ENCODE peak calls at places on chromosomes 7 and 10, in eight cellular contexts. I, E, L, G, K, O, Q and T are unnamed samples.

GRCh38 chr7:155738652-155739537 is 73.4 kb downstream of the SHH start:
- DNase-seq in K (peak), Q (peak), L (peak), E (no peak), O (no peak), G (peak), I (peak), T (no peak)

GRCh38 chr7:6306471-6306870 is 34.0 kb upstream of the CYTH3 start:
- DNase-seq in Q (no peak), E (no peak), O (no peak), K (peak), I (no peak), L (no peak), G (no peak), T (no peak)

GRCh38 chr7:155764432-155764798 is 47.8 kb downstream of the SHH start:
- DNase-seq in E (no peak), K (no peak), G (no peak), I (no peak), Q (no peak), L (no peak), O (no peak), T (no peak)

GRCh38 chr10:124611738-124612137 is 132.4 kb downstream of the FAM53B start:
- DNase-seq in O (no peak), L (no peak), I (peak), Q (no peak), K (no peak), E (no peak), G (no peak), T (no peak)

GRCh38 chr7:112143567-112143966 is 62.6 kb downstream of the DOCK4 start:
- DNase-seq in Q (no peak), E (no peak), I (no peak), K (no peak), L (no peak), G (no peak), O (no peak), T (no peak)

GRCh38 chr10:1575481-1576244 is 161.7 kb downstream of the ADARB2 start:
- DNase-seq in O (no peak), L (peak), G (no peak), Q (no peak), I (no peak), K (no peak), E (no peak), T (no peak)

GRCh38 chr10:69232252-69232651 is 12.1 kb downstream of the HKDC1 start:
- DNase-seq in O (no peak), Q (peak), G (no peak), I (no peak), E (no peak), K (no peak), L (no peak), T (no peak)

GRCh38 chr7:45937301-45937700 is 16.2 kb upstream of the IGFBP3 start:
- DNase-seq in I (no peak), K (no peak), O (no peak), E (no peak), G (no peak), L (no peak), Q (no peak), T (no peak)

GRCh38 chr10:44008270-44008916 is 359.7 kb upstream of the ZNF32 start:
- DNase-seq in O (no peak), G (no peak), E (peak), Q (no peak), K (no peak), I (no peak), L (no peak), T (no peak)

GRCh38 chr7:101598422-101598957 is 30.6 kb downstream of the MYL10 start:
- DNase-seq in O (no peak), E (peak), G (no peak), L (no peak), K (peak), I (no peak), Q (no peak), T (no peak)

GRCh38 chr10:128063736-128064614 is 62.2 kb downstream of the MKI67 start:
- DNase-seq in I (no peak), Q (peak), L (peak), G (no peak), O (peak), E (no peak), K (no peak), T (no peak)

GRCh38 chr7:90777075-90777864 is 181.1 kb downstream of the CDK14 start:
- DNase-seq in Q (no peak), L (no peak), K (no peak), G (no peak), O (no peak), E (no peak), I (no peak), T (no peak)

GRCh38 chr7:157938211-157938610 is 601.4 kb downstream of the DNAJB6 start:
- DNase-seq in K (no peak), G (no peak), Q (no peak), L (no peak), I (no peak), E (peak), O (no peak), T (no peak)
- TF ChIP-seq POLR2AphosphoS5 in K (no peak), G (no peak), Q (no peak), L (no peak), I (no peak), E (no peak), O (no peak), T (no peak)

DNA sequence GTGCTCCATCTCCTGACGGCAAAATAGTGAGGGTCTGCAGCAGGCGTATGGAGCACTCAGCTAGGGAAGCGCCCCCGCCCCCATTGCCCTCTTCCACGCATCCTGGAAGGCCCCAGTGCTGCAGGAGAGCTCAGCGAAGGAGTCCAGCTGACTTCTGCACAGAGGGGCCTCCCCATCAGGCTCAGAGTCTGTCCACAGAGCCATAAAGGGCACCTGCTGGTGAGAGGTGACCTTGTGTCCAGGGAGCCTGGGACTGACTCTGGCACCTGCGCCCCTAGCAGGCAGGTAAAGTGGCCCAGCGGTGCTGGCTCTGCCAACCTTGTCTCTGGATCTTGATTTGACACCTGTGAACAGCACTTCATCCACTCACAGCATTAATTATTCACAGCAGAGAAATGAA is 59.7 kb downstream of the VOPP1 start:
- DNase-seq in I (no peak), O (no peak), G (no peak), Q (no peak), E (no peak), K (no peak), L (no peak), T (no peak)
- TF ChIP-seq POLR2AphosphoS5 in I (no peak), O (no peak), G (no peak), Q (no peak), E (no peak), K (no peak), L (no peak), T (no peak)

GRCh38 chr10:89643812-89644690 is 991 bp downstream of the PANK1 start:
- DNase-seq in E (no peak), I (peak), G (no peak), O (peak), K (peak), Q (peak), L (peak), T (peak)

GRCh38 chr10:89645742-89646172 is 715 bp upstream of the PANK1 start:
- DNase-seq in G (no peak), I (no peak), E (no peak), K (peak), L (no peak), O (no peak), Q (peak), T (no peak)

GRCh38 chr10:89643431-89643811 is 1.6 kb downstream of the PANK1 start:
- DNase-seq in I (no peak), Q (no peak), G (no peak), E (no peak), K (no peak), O (no peak), L (no peak), T (no peak)

GRCh38 chr10:89644967-89645741 is at the start of gene PANK1:
- DNase-seq in Q (peak), O (peak), K (peak), G (peak), E (no peak), L (peak), I (peak), T (peak)

DNA sequence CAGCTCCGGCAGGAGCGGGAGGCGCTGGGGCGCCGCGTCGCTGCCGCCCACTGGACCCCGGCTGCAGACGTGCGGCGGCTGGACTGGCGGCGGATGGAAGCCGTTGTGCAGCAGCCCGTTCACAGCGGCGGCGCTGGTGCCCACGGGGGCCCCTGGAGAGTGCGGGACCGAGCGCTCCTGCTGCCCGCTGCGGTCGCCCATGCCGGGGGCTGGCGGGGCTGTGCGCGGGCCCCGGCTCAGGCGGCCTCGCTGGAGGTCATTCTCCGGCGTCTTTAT is 413 bp downstream of the PANK1 start:
- DNase-seq in Q (no peak), K (no peak), L (no peak), I (no peak), E (no peak), O (peak), G (no peak), T (peak)
- TF ChIP-seq POLR2AphosphoS5 in Q (no peak), K (no peak), L (no peak), I (no peak), E (no peak), O (no peak), G (no peak), T (no peak)

DNA sequence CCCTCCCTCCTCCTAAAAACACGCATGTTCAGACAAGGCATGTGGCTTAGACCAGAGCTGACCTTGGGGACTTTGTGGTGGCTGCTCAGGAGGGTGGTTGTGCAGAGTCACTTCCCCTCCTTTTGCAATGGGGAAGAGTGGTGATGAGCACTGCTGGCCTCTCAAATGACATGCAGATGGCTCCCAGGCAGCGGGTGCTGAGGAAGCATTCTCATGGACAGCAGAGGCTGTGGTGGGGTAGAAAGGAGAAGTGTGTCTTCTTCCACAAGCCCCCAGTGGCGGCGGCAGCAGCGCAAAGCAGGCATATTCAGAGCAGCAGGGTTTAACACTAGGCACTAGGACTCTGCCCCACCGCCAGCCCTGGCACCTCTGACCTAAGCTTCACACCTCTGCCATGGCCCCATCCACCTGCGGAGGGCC is 105.9 kb upstream of the ANLN start:
- DNase-seq in L (peak), I (peak), G (no peak), K (no peak), Q (no peak), O (no peak), E (no peak), T (no peak)
- TF ChIP-seq POLR2AphosphoS5 in L (no peak), I (peak), G (peak), K (no peak), Q (no peak), O (no peak), E (no peak), T (no peak)

GRCh38 chr7:98248156-98248555 is 3.9 kb downstream of the TECPR1 start:
- DNase-seq in O (no peak), Q (no peak), I (no peak), K (no peak), L (no peak), G (no peak), E (no peak), T (no peak)
- TF ChIP-seq POLR2AphosphoS5 in O (no peak), Q (no peak), I (no peak), K (no peak), L (no peak), G (no peak), E (no peak), T (no peak)

GRCh38 chr7:74496272-74496671 is 42.6 kb downstream of the GTF2IRD1 start:
- DNase-seq in L (no peak), Q (no peak), E (no peak), I (no peak), O (no peak), K (no peak), G (no peak), T (no peak)

GRCh38 chr7:74495112-74495880 is 41.6 kb downstream of the GTF2IRD1 start:
- DNase-seq in L (no peak), K (no peak), I (no peak), Q (no peak), G (no peak), O (no peak), E (no peak), T (no peak)

GRCh38 chr7:74493295-74493694 is 39.6 kb downstream of the GTF2IRD1 start:
- DNase-seq in Q (no peak), L (no peak), O (no peak), E (no peak), K (no peak), G (no peak), I (no peak), T (no peak)

GRCh38 chr7:74490546-74490945 is 36.8 kb downstream of the GTF2IRD1 start:
- DNase-seq in Q (no peak), K (no peak), I (no peak), L (no peak), O (no peak), G (no peak), E (no peak), T (no peak)

DNA sequence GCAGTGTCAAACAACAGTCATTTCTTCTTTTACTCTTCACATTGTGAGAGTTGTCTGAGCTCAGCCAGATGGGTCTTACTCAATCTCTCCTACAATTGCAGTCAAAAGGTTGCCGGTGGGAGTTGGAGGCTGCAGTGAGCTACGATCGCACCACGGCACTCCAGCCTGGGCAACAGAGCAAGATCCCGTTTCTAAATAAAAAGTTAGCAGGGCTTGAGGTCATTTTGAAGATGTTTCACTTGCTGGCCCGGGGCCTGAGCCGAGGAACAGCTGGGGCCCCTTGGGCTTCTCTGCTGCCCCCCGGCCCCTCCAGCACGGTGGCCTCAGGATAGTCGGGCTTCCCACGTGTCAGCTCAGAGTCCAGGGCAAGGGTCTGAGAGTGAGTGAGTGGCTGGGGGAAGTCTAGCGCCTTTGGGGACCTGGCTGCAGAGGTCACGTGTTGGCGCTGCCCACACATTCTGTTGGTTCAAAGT is 40.4 kb downstream of the GTF2IRD1 start:
- DNase-seq in O (no peak), L (no peak), Q (no peak), I (no peak), K (peak), G (no peak), E (no peak), T (no peak)
- TF ChIP-seq POLR2AphosphoS5 in O (no peak), L (no peak), Q (no peak), I (no peak), K (peak), G (no peak), E (no peak), T (no peak)